ENCODE peak calls at places on chromosome 6, in six cellular contexts. Z is heart left ventricle, C is ovary, O is A549, M is uterus, X is breast epithelium. G is an unnamed sample.

GRCh38 chr6:107977283-107977682 is 19.3 kb upstream of the SEC63 start:
- DNase-seq in M (no peak), O (no peak), X (no peak), C (no peak), Z (no peak), G (peak; percentile 18)

GRCh38 chr6:119040229-119040628 is 38.2 kb downstream of the FAM184A start:
- DNase-seq in M (no peak), O (no peak), X (no peak), Z (no peak), C (no peak), G (no peak)

GRCh38 chr6:139186242-139186641 is 51.4 kb downstream of the HECA start:
- DNase-seq in O (no peak), C (no peak), Z (no peak), M (no peak), X (no peak), G (no peak)

GRCh38 chr6:105769987-105770386 is 316.1 kb upstream of the PRDM1 start:
- DNase-seq in O (no peak), Z (no peak), M (no peak), C (no peak), X (no peak), G (no peak)

GRCh38 chr6:170086639-170087420 is 204.0 kb downstream of the DLL1 start:
- DNase-seq in X (no peak), M (peak; percentile 8), Z (no peak), C (peak; percentile 9), O (no peak), G (no peak)

GRCh38 chr6:11264100-11264499 is 31.6 kb upstream of the NEDD9 start:
- DNase-seq in Z (no peak), C (no peak), M (no peak), X (no peak), O (no peak), G (no peak)

GRCh38 chr6:5746392-5747140 is 260.2 kb downstream of the NRN1 start:
- DNase-seq in Z (no peak), X (no peak), C (no peak), O (no peak), M (no peak), G (peak; percentile 36)

GRCh38 chr6:30480536-30481156 is 8.7 kb upstream of the HLA-E start:
- DNase-seq in O (no peak), C (no peak), M (no peak), Z (no peak), X (no peak), G (no peak)

GRCh38 chr6:149458196-149458595 is 26.6 kb downstream of the ZC3H12D start:
- DNase-seq in Z (no peak), C (no peak), O (no peak), M (no peak), X (no peak), G (no peak)

GRCh38 chr6:134082191-134082590 is 29.8 kb upstream of the SLC2A12 start:
- DNase-seq in M (no peak), O (no peak), X (no peak), C (no peak), Z (no peak), G (no peak)

GRCh38 chr6:130995783-130996447 is 67.1 kb downstream of the EPB41L2 start:
- DNase-seq in X (no peak), M (no peak), O (no peak), C (no peak), Z (no peak), G (peak; percentile 31)

GRCh38 chr6:16129623-16130243 is 847 bp downstream of the MYLIP start:
- DNase-seq in X (peak; percentile 36), O (peak; percentile 5), M (peak; percentile 40), C (peak; percentile 41), Z (no peak), G (peak; percentile 38)

DNA sequence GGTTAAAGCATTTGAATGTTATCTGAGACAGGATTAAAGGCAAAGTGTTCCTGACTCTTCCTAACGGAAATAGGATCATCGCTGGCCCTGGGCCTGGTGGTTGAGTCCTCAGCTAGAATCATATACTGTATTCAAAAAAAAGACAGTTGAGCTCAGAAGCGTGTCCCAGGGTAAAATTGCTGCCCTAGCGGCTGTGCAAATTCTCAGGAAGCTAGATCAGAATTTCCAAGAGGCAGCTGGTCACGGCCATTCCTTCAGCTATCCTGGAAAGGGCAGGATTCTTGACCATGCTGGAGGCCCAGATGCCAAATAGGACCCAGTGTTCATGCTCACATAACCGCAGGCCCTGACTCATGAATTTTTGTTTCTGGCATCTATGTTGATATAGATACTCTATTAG is 67.4 kb downstream of the STMND1 start:
- DNase-seq in X (no peak), Z (no peak), O (no peak), C (no peak), M (no peak), G (no peak)
- H3K4me3 ChIP-seq in X (no peak overlapping the region), Z (no peak overlapping the region), O (no peak overlapping the region), C (no peak overlapping the region), M (no peak overlapping the region), G (no peak overlapping the region)

GRCh38 chr6:44250718-44251123 is 3.8 kb downstream of the HSP90AB1 start:
- DNase-seq in O (no peak), C (no peak), M (no peak), Z (no peak), X (no peak), G (no peak)
- H3K27ac ChIP-seq in O (no peak overlapping the region), C (no peak overlapping the region), M (no peak overlapping the region), Z (no peak overlapping the region), X (peak overlapping the region; percentile 8), G (no peak overlapping the region)

GRCh38 chr6:167855825-167856425 is 29.2 kb downstream of the AFDN start:
- DNase-seq in Z (no peak), O (peak; percentile 2), M (no peak), C (no peak), X (no peak), G (no peak)
- H3K4me1 ChIP-seq in Z (peaks cover 22% of the 10 kb centered on the region), O (peaks cover 9% of the 10 kb centered on the region), M (no peaks in the 10 kb centered on the region), C (peaks cover 8% of the 10 kb centered on the region), X (peaks cover 5% of the 10 kb centered on the region), G (peaks cover 3% of the 10 kb centered on the region)

GRCh38 chr6:40917603-40918002 is 121.4 kb downstream of the UNC5CL start:
- DNase-seq in Z (no peak), C (no peak), O (no peak), X (no peak), M (no peak), G (no peak)
- H3K4me3 ChIP-seq in Z (no peak overlapping the region), C (no peak overlapping the region), O (no peak overlapping the region), X (no peak overlapping the region), M (no peak overlapping the region), G (no peak overlapping the region)

G was measured in small intestine.